ENCODE peak calls at places on chromosome 14, in five cellular contexts. One of them, this sample, is unnamed.

GRCh38 chr14:24817638-24818053 is 183.7 kb upstream of the GZMB start:
- DNase-seq in HepG2: no peak
- DNase-seq in GM12878: no peak
- DNase-seq in HEK293T: peak; percentile 15
- DNase-seq in HCT116: no peak
- DNase-seq in this sample: no peak

GRCh38 chr14:43360239-43360638 is 1146.8 kb downstream of the FSCB start:
- DNase-seq in HepG2: no peak
- DNase-seq in GM12878: no peak
- DNase-seq in HEK293T: no peak
- DNase-seq in HCT116: no peak
- DNase-seq in this sample: no peak

GRCh38 chr14:53531151-53531550 is 378.0 kb upstream of the DDHD1 start:
- DNase-seq in HepG2: no peak
- DNase-seq in GM12878: no peak
- DNase-seq in HEK293T: no peak
- DNase-seq in HCT116: no peak
- DNase-seq in this sample: no peak

GRCh38 chr14:68794856-68795601 is 2.2 kb upstream of the ZFP36L1 start:
- DNase-seq in HepG2: no peak
- DNase-seq in GM12878: no peak
- DNase-seq in HEK293T: peak; percentile 37
- DNase-seq in HCT116: no peak
- DNase-seq in this sample: peak; percentile 64

GRCh38 chr14:24634158-24634557 is at the start of gene GZMB:
- DNase-seq in HepG2: no peak
- DNase-seq in GM12878: no peak
- DNase-seq in HEK293T: no peak
- DNase-seq in HCT116: no peak
- DNase-seq in this sample: no peak

GRCh38 chr14:63986789-63987533 is 134.2 kb downstream of the SYNE2 start:
- DNase-seq in HepG2: no peak
- DNase-seq in GM12878: no peak
- DNase-seq in HEK293T: no peak
- DNase-seq in HCT116: no peak
- DNase-seq in this sample: no peak

GRCh38 chr14:33767721-33768457 is 183.0 kb downstream of the EGLN3 start:
- DNase-seq in HepG2: no peak
- DNase-seq in GM12878: no peak
- DNase-seq in HEK293T: no peak
- DNase-seq in HCT116: no peak
- DNase-seq in this sample: no peak

GRCh38 chr14:24673534-24674203 is 39.7 kb upstream of the GZMB start:
- DNase-seq in HepG2: no peak
- DNase-seq in GM12878: peak; percentile 71
- DNase-seq in HEK293T: no peak
- DNase-seq in HCT116: no peak
- DNase-seq in this sample: no peak

GRCh38 chr14:64611358-64612020 is 61.7 kb downstream of the PPP1R36 start:
- DNase-seq in HepG2: no peak
- DNase-seq in GM12878: no peak
- DNase-seq in HEK293T: no peak
- DNase-seq in HCT116: no peak
- DNase-seq in this sample: no peak

GRCh38 chr14:102141797-102142196 is 2.1 kb downstream of the WDR20 start:
- DNase-seq in HepG2: no peak
- DNase-seq in GM12878: no peak
- DNase-seq in HEK293T: no peak
- DNase-seq in HCT116: no peak
- DNase-seq in this sample: no peak

GRCh38 chr14:102138935-102139247 is 806 bp upstream of the WDR20 start:
- DNase-seq in HepG2: no peak
- DNase-seq in GM12878: no peak
- DNase-seq in HEK293T: no peak
- DNase-seq in HCT116: no peak
- DNase-seq in this sample: no peak

GRCh38 chr14:102139248-102140026 is at the start of gene WDR20:
- DNase-seq in HepG2: peak; percentile 95
- DNase-seq in GM12878: peak; percentile 93
- DNase-seq in HEK293T: peak; percentile 100
- DNase-seq in HCT116: peak; percentile 94
- DNase-seq in this sample: peak; percentile 100

GRCh38 chr14:102140027-102140749 is 491 bp downstream of the WDR20 start:
- DNase-seq in HepG2: peak; percentile 6
- DNase-seq in GM12878: no peak
- DNase-seq in HEK293T: peak; percentile 41
- DNase-seq in HCT116: no peak
- DNase-seq in this sample: peak; percentile 30

DNA sequence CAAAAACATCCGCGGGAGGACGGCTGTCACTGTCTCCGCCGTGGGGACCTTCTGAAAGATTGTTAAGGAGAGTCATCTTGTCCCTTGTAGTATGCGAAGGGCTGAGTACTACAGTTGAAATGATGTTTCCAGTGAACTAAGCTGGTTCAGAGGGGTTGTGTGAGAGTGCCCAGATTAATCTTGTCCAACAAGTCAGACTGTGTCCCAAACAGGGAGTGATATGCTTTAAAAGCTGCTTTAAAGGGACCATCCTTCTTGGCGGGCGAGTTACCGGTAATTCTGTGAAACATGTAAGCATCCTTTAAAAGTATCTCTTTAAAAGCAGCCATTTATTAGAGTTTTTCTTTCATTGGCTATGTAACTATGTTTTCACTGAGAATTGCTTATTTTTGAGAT is 1.1 kb downstream of the WDR20 start:
- DNase-seq in HepG2: no peak
- DNase-seq in GM12878: no peak
- DNase-seq in HEK293T: no peak
- DNase-seq in HCT116: no peak
- DNase-seq in this sample: no peak
- TF ChIP-seq SP1 in HepG2: no peak
- TF ChIP-seq SP1 in GM12878: no peak
- TF ChIP-seq SP1 in HEK293T: no peak
- TF ChIP-seq SP1 in HCT116: no peak
- TF ChIP-seq SP1 in this sample: no peak

GRCh38 chr14:51180577-51180976 is 59.5 kb upstream of the TMX1 start:
- DNase-seq in HepG2: no peak
- DNase-seq in GM12878: peak; percentile 69
- DNase-seq in HEK293T: no peak
- DNase-seq in HCT116: no peak
- DNase-seq in this sample: no peak
- TF ChIP-seq SP1 in HepG2: no peak
- TF ChIP-seq SP1 in GM12878: no peak
- TF ChIP-seq SP1 in HEK293T: no peak
- TF ChIP-seq SP1 in HCT116: no peak
- TF ChIP-seq SP1 in this sample: no peak

GRCh38 chr14:91931478-91932088 is 15.9 kb downstream of the FBLN5 start:
- DNase-seq in HepG2: no peak
- DNase-seq in GM12878: no peak
- DNase-seq in HEK293T: no peak
- DNase-seq in HCT116: no peak
- DNase-seq in this sample: no peak

GRCh38 chr14:91940209-91940608 is 7.3 kb downstream of the FBLN5 start:
- DNase-seq in HepG2: no peak
- DNase-seq in GM12878: no peak
- DNase-seq in HEK293T: no peak
- DNase-seq in HCT116: no peak
- DNase-seq in this sample: no peak

GRCh38 chr14:91929700-91930099 is 17.8 kb downstream of the FBLN5 start:
- DNase-seq in HepG2: no peak
- DNase-seq in GM12878: no peak
- DNase-seq in HEK293T: no peak
- DNase-seq in HCT116: no peak
- DNase-seq in this sample: no peak

GRCh38 chr14:91935621-91936020 is 11.9 kb downstream of the FBLN5 start:
- DNase-seq in HepG2: no peak
- DNase-seq in GM12878: no peak
- DNase-seq in HEK293T: no peak
- DNase-seq in HCT116: no peak
- DNase-seq in this sample: no peak

GRCh38 chr14:91934554-91935285 is 12.8 kb downstream of the FBLN5 start:
- DNase-seq in HepG2: no peak
- DNase-seq in GM12878: no peak
- DNase-seq in HEK293T: no peak
- DNase-seq in HCT116: no peak
- DNase-seq in this sample: no peak
- TF ChIP-seq SP1 in HepG2: no peak
- TF ChIP-seq SP1 in GM12878: no peak
- TF ChIP-seq SP1 in HEK293T: no peak
- TF ChIP-seq SP1 in HCT116: no peak
- TF ChIP-seq SP1 in this sample: no peak

GRCh38 chr14:72614365-72614764 is 279.5 kb downstream of the DPF3 start:
- DNase-seq in HepG2: no peak
- DNase-seq in GM12878: no peak
- DNase-seq in HEK293T: no peak
- DNase-seq in HCT116: no peak
- DNase-seq in this sample: no peak

GRCh38 chr14:72614891-72615410 is 278.9 kb downstream of the DPF3 start:
- DNase-seq in HepG2: no peak
- DNase-seq in GM12878: no peak
- DNase-seq in HEK293T: no peak
- DNase-seq in HCT116: no peak
- DNase-seq in this sample: no peak

GRCh38 chr14:72611956-72612500 is 281.9 kb downstream of the DPF3 start:
- DNase-seq in HepG2: no peak
- DNase-seq in GM12878: no peak
- DNase-seq in HEK293T: no peak
- DNase-seq in HCT116: no peak
- DNase-seq in this sample: no peak

GRCh38 chr14:72613975-72614319 is 280.0 kb downstream of the DPF3 start:
- DNase-seq in HepG2: no peak
- DNase-seq in GM12878: no peak
- DNase-seq in HEK293T: no peak
- DNase-seq in HCT116: no peak
- DNase-seq in this sample: no peak

DNA sequence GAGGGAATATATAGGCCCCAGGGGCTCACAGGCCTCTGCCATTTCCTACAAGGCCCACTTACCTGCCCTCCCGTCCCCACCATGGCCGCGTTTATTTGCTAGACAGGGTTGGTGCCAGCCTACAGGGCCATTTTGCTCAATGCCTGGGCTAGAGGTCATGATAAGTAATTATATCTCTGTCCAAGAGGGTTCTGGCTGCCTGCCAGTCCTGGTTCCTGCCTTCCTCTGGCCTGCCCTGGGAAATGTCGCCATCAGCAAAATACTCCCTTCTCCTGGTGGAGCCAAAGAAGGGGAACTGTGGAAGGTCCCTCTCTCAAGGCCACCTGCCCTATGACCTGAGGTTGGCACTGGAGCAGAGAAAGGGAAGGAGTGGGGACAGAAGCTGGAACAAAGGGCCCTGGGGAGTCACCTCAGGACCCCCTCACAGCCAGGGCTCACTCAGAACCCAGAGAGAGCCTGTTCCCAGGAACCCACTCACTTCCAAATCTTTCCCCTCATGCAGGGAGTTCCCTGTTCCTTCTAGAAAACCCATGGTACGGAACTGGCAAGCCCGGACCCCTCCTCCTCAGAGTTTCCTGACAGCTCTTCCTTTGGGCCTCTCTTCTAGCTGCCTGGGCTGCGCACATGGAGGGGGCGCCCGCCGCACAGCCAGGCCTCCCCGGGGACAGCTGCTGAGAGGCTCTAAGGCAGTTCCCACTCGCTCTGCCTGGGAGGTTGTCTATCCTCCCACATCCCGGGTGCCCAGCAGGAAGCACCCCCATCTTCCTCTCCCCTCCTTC is 280.5 kb downstream of the DPF3 start:
- DNase-seq in HepG2: no peak
- DNase-seq in GM12878: no peak
- DNase-seq in HEK293T: no peak
- DNase-seq in HCT116: no peak
- DNase-seq in this sample: no peak
- TF ChIP-seq SP1 in HepG2: no peak
- TF ChIP-seq SP1 in GM12878: no peak
- TF ChIP-seq SP1 in HEK293T: no peak
- TF ChIP-seq SP1 in HCT116: no peak
- TF ChIP-seq SP1 in this sample: no peak

GRCh38 chr14:55105991-55106390 is 23.1 kb upstream of the LGALS3 start:
- DNase-seq in HepG2: no peak
- DNase-seq in GM12878: no peak
- DNase-seq in HEK293T: no peak
- DNase-seq in HCT116: no peak
- DNase-seq in this sample: no peak

GRCh38 chr14:55111122-55111705 is 17.8 kb upstream of the LGALS3 start:
- DNase-seq in HepG2: no peak
- DNase-seq in GM12878: no peak
- DNase-seq in HEK293T: no peak
- DNase-seq in HCT116: no peak
- DNase-seq in this sample: no peak

GRCh38 chr14:55109846-55110245 is 19.2 kb upstream of the LGALS3 start:
- DNase-seq in HepG2: peak; percentile 25
- DNase-seq in GM12878: no peak
- DNase-seq in HEK293T: no peak
- DNase-seq in HCT116: no peak
- DNase-seq in this sample: no peak

GRCh38 chr14:55104051-55104954 is 24.7 kb upstream of the LGALS3 start:
- DNase-seq in HepG2: no peak
- DNase-seq in GM12878: no peak
- DNase-seq in HEK293T: no peak
- DNase-seq in HCT116: no peak
- DNase-seq in this sample: no peak

DNA sequence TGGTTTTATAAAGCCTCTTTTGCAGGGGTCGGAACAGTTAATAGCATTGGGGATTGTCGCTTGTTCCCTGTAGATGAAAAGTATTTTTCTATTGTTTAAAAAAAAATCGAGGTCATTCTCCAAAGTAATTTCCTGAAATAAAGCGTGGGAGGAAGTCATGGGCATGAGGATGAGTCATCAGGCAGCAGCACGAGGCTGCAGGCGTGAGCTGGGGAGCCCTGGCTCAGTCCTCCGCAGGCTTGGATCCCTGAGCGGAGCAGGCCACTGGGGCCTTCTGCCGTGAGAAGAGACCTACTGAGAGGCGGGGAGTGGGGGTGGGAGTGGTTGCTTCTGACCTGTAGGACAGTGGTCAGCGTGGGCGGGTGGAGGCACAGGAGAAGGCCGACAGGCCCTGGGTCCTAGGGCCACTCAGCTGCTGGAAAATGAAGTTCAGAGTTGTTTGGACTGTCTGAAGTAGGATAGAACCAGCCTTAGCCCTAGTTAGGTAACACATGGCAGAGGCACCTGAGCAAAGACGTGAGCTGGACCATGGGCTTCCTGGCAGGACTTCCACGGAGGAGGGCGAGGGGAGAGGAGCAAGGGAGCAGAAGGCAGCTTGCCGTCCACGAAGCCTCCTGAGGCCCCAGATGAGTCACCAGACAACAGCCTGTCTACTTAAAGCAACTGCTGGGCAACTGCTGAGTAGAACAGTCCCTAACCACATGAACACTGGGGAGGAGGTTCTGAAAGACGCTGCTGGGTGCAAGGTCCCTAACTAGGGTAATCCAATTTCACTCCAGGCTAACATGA is 21.1 kb upstream of the LGALS3 start:
- DNase-seq in HepG2: peak; percentile 83
- DNase-seq in GM12878: no peak
- DNase-seq in HEK293T: peak; percentile 48
- DNase-seq in HCT116: peak; percentile 91
- DNase-seq in this sample: peak; percentile 23
- TF ChIP-seq SP1 in HepG2: no peak
- TF ChIP-seq SP1 in GM12878: no peak
- TF ChIP-seq SP1 in HEK293T: no peak
- TF ChIP-seq SP1 in HCT116: no peak
- TF ChIP-seq SP1 in this sample: no peak

This sample was measured in WTC11.